ENCODE peak calls at places on chromosomes 5 and 9, in eight cellular contexts. S, W, E, H, M, T, F and Q are unnamed samples.

GRCh38 chr5:72463499-72464052 is 43.6 kb downstream of the ZNF366 start:
- DNase-seq in S (no peak), W (no peak), E (no peak), H (no peak), M (no peak), T (no peak), F (no peak), Q (peak; percentile 69)

GRCh38 chr9:131395027-131395744 is 1.3 kb downstream of the PRRC2B start:
- DNase-seq in S (peak; percentile 52), W (no peak), E (no peak), H (no peak), M (no peak), T (peak; percentile 36), F (peak; percentile 91), Q (peak; percentile 35)

GRCh38 chr9:129944501-129945116 is 98.4 kb downstream of the FNBP1 start:
- DNase-seq in S (no peak), W (no peak), E (no peak), H (no peak), M (no peak), T (no peak), F (no peak), Q (no peak)

GRCh38 chr5:167720676-167721260 is 570.7 kb upstream of the WWC1 start:
- DNase-seq in S (no peak), W (no peak), E (no peak), H (no peak), M (no peak), T (peak; percentile 46), F (no peak), Q (no peak)

GRCh38 chr5:170483701-170484458 is 19.9 kb upstream of the KCNIP1 start:
- DNase-seq in S (no peak), W (no peak), E (no peak), H (no peak), M (no peak), T (peak; percentile 23), F (no peak), Q (no peak)

GRCh38 chr5:168239325-168239724 is 52.1 kb upstream of the WWC1 start:
- DNase-seq in S (no peak), W (no peak), E (no peak), H (no peak), M (no peak), T (no peak), F (no peak), Q (no peak)

GRCh38 chr5:757931-758697 is 26.4 kb downstream of the ZDHHC11B start:
- DNase-seq in S (peak; percentile 54), W (no peak), E (no peak), H (peak; percentile 65), M (no peak), T (no peak), F (no peak), Q (no peak)

GRCh38 chr9:87766697-87767096 is 40.8 kb downstream of the CTSL start:
- DNase-seq in S (no peak), W (no peak), E (peak; percentile 35), H (no peak), M (no peak), T (no peak), F (no peak), Q (no peak)

GRCh38 chr9:95181226-95181818 is 136.2 kb downstream of the FANCC start:
- DNase-seq in S (no peak), W (no peak), E (no peak), H (no peak), M (no peak), T (peak; percentile 19), F (peak; percentile 25), Q (peak; percentile 38)

GRCh38 chr9:97970106-97970505 is 13.0 kb upstream of the ANP32B start:
- DNase-seq in S (no peak), W (no peak), E (no peak), H (no peak), M (no peak), T (no peak), F (no peak), Q (no peak)

GRCh38 chr9:101508203-101508602 is 25.4 kb upstream of the RNF20 start:
- DNase-seq in S (no peak), W (no peak), E (no peak), H (no peak), M (no peak), T (no peak), F (no peak), Q (no peak)

GRCh38 chr5:94830520-94830919 is 212.1 kb downstream of the SLF1 start:
- DNase-seq in S (no peak), W (no peak), E (no peak), H (no peak), M (no peak), T (no peak), F (peak; percentile 5), Q (peak; percentile 20)

GRCh38 chr9:22040760-22041159 is 31.7 kb upstream of the CDKN2B start:
- DNase-seq in S (no peak), W (no peak), E (no peak), H (no peak), M (no peak), T (peak; percentile 77), F (no peak), Q (no peak)

GRCh38 chr5:94508421-94509148 is 109.8 kb downstream of the KIAA0825 start:
- DNase-seq in S (no peak), W (no peak), E (no peak), H (no peak), M (no peak), T (no peak), F (no peak), Q (no peak)

GRCh38 chr5:134649163-134649916 is 755 bp downstream of the SEC24A start:
- DNase-seq in S (no peak), W (no peak), E (no peak), H (no peak), M (no peak), T (peak; percentile 15), F (peak; percentile 10), Q (peak; percentile 52)

GRCh38 chr9:127451681-127452480 is 571 bp downstream of the LRSAM1 start:
- DNase-seq in S (no peak), W (no peak), E (no peak), H (peak; percentile 50), M (no peak), T (peak; percentile 59), F (peak; percentile 60), Q (peak; percentile 65)

GRCh38 chr9:26264709-26265601 is 586.7 kb upstream of the TUSC1 start:
- DNase-seq in S (no peak), W (no peak), E (peak; percentile 89), H (no peak), M (no peak), T (peak; percentile 87), F (no peak), Q (peak; percentile 51)

GRCh38 chr5:74552101-74552500 is 88.4 kb downstream of the ENC1 start:
- DNase-seq in S (no peak), W (no peak), E (no peak), H (no peak), M (no peak), T (no peak), F (no peak), Q (no peak)

GRCh38 chr9:36328798-36329411 is 70.7 kb upstream of the GNE start:
- DNase-seq in S (no peak), W (peak; percentile 13), E (peak; percentile 51), H (no peak), M (no peak), T (peak; percentile 79), F (peak; percentile 67), Q (peak; percentile 78)

GRCh38 chr9:125608488-125609224 is 98.4 kb downstream of the MAPKAP1 start:
- DNase-seq in S (no peak), W (no peak), E (no peak), H (no peak), M (no peak), T (peak; percentile 13), F (no peak), Q (peak; percentile 43)

GRCh38 chr5:102762095-102762534 is 7.0 kb downstream of the PAM start:
- DNase-seq in S (no peak), W (no peak), E (no peak), H (no peak), M (no peak), T (peak; percentile 53), F (no peak), Q (peak; percentile 34)

GRCh38 chr5:139657363-139658321 is 9.5 kb downstream of the CXXC5 start:
- DNase-seq in S (no peak), W (no peak), E (no peak), H (no peak), M (no peak), T (peak; percentile 58), F (no peak), Q (no peak)

GRCh38 chr5:58405175-58405574 is 54.7 kb downstream of the PLK2 start:
- DNase-seq in S (no peak), W (no peak), E (no peak), H (no peak), M (no peak), T (no peak), F (no peak), Q (no peak)

GRCh38 chr5:151063136-151063544 is 17.7 kb downstream of the TNIP1 start:
- DNase-seq in S (no peak), W (no peak), E (no peak), H (no peak), M (no peak), T (peak; percentile 85), F (no peak), Q (peak; percentile 83)

GRCh38 chr9:21873540-21874221 is 71.2 kb downstream of the MTAP start:
- DNase-seq in S (no peak), W (no peak), E (peak; percentile 34), H (no peak), M (no peak), T (peak; percentile 51), F (no peak), Q (peak; percentile 85)

GRCh38 chr9:119278138-119278537 is 91.1 kb downstream of the BRINP1 start:
- DNase-seq in S (no peak), W (no peak), E (no peak), H (no peak), M (no peak), T (no peak), F (no peak), Q (no peak)

GRCh38 chr5:137668574-137669093 is 67.3 kb downstream of the KLHL3 start:
- DNase-seq in S (no peak), W (no peak), E (peak; percentile 62), H (no peak), M (no peak), T (no peak), F (no peak), Q (no peak)

GRCh38 chr5:160133071-160133917 is 14.0 kb upstream of the PWWP2A start:
- DNase-seq in S (peak; percentile 50), W (peak; percentile 31), E (no peak), H (peak; percentile 6), M (peak; percentile 26), T (peak; percentile 77), F (no peak), Q (peak; percentile 9)

GRCh38 chr5:5532306-5533076 is 110.0 kb downstream of the ICE1 start:
- DNase-seq in S (no peak), W (no peak), E (no peak), H (no peak), M (no peak), T (no peak), F (no peak), Q (no peak)

GRCh38 chr9:130835441-130836298 is 616 bp downstream of the ABL1 start:
- DNase-seq in S (no peak), W (no peak), E (no peak), H (peak; percentile 25), M (no peak), T (peak; percentile 58), F (peak; percentile 48), Q (peak; percentile 49)

GRCh38 chr5:139863361-139863760 is 67.8 kb downstream of the PSD2 start:
- DNase-seq in S (peak; percentile 68), W (no peak), E (no peak), H (peak; percentile 82), M (no peak), T (no peak), F (no peak), Q (no peak)

GRCh38 chr5:14738050-14738449 is 73.5 kb downstream of the OTULIN start:
- DNase-seq in S (no peak), W (no peak), E (no peak), H (no peak), M (no peak), T (no peak), F (no peak), Q (no peak)

GRCh38 chr5:16970260-16970659 is 34.2 kb upstream of the MYO10 start:
- DNase-seq in S (no peak), W (no peak), E (no peak), H (no peak), M (no peak), T (no peak), F (no peak), Q (no peak)

GRCh38 chr5:79851694-79852006 is 139.4 kb downstream of the MTX3 start:
- DNase-seq in S (no peak), W (no peak), E (no peak), H (no peak), M (no peak), T (no peak), F (no peak), Q (no peak)